ENCODE peak calls at places on chromosome 5, in seven cellular contexts. M is lung, E is heart left ventricle, P is cardiac muscle cell, R is Peyer's patch, N is body of pancreas, Z is ovary. Q is an unnamed sample. For H3K4me1, the result is how much of the 10 kb centered on the place peaks cover.

GRCh38 chr5:72641164-72641563 is 134.0 kb upstream of the ZNF366 start:
- DNase-seq in R (no peak), E (no peak), Z (no peak), N (no peak), M (no peak), P (no peak), Q (no peak)

GRCh38 chr5:111469905-111470304 is 42.4 kb downstream of the STARD4 start:
- DNase-seq in M (no peak), N (no peak), R (no peak), Z (no peak), P (no peak), E (no peak), Q (no peak)

GRCh38 chr5:125928663-125929062 is 494.5 kb upstream of the GRAMD2B start:
- DNase-seq in M (no peak), R (no peak), E (no peak), N (no peak), P (no peak), Z (no peak), Q (no peak)

GRCh38 chr5:44365351-44365750 is 23.9 kb downstream of the FGF10 start:
- DNase-seq in N (no peak), P (peak), E (no peak), R (no peak), M (no peak), Z (no peak), Q (peak)

GRCh38 chr5:155106221-155106620 is 92.7 kb downstream of the KIF4B start:
- DNase-seq in R (no peak), Z (no peak), P (no peak), M (no peak), N (no peak), E (no peak), Q (no peak)

GRCh38 chr5:20305463-20305862 is 317.5 kb upstream of the CDH18 start:
- DNase-seq in Z (no peak), E (no peak), P (no peak), M (no peak), R (no peak), N (no peak), Q (no peak)

GRCh38 chr5:129781594-129781993 is 33.7 kb downstream of the MINAR2 start:
- DNase-seq in R (no peak), M (no peak), N (no peak), P (no peak), E (no peak), Z (no peak), Q (no peak)

GRCh38 chr5:1214936-1215220 is 10.3 kb upstream of the SLC6A18 start:
- DNase-seq in R (no peak), E (peak), N (no peak), P (no peak), Z (no peak), M (no peak), Q (no peak)

GRCh38 chr5:149227168-149227826 is 44.4 kb upstream of the AFAP1L1 start:
- DNase-seq in R (no peak), E (no peak), M (no peak), N (no peak), Z (no peak), P (peak), Q (peak)

GRCh38 chr5:79229357-79230174 is 6.4 kb upstream of the JMY start:
- DNase-seq in P (no peak), R (no peak), E (no peak), N (no peak), M (no peak), Z (no peak), Q (peak)

GRCh38 chr5:179387151-179388110 is 42.2 kb upstream of the ADAMTS2 start:
- DNase-seq in Z (no peak), R (no peak), M (no peak), N (no peak), E (peak), P (no peak), Q (no peak)

GRCh38 chr5:5198111-5198510 is 58.0 kb downstream of the ADAMTS16 start:
- DNase-seq in E (no peak), R (no peak), M (no peak), Z (no peak), P (no peak), N (no peak), Q (no peak)

GRCh38 chr5:180803181-180804128 is 849 bp upstream of the MGAT1 start:
- DNase-seq in M (peak), P (peak), E (peak), N (no peak), R (peak), Z (peak), Q (no peak)

GRCh38 chr5:38456657-38457056 is 99.8 kb downstream of the LIFR start:
- DNase-seq in Z (no peak), M (no peak), P (no peak), R (no peak), E (no peak), N (no peak), Q (peak)

GRCh38 chr5:179319741-179320281 is 25.4 kb downstream of the ADAMTS2 start:
- DNase-seq in N (no peak), R (no peak), E (peak), P (peak), M (no peak), Z (no peak), Q (no peak)

GRCh38 chr5:82413302-82414042 is 135.3 kb upstream of the RPS23 start:
- DNase-seq in Z (no peak), P (peak), R (no peak), N (no peak), M (no peak), E (no peak), Q (peak)

GRCh38 chr5:120258123-120258522 is 206.0 kb upstream of the PRR16 start:
- DNase-seq in E (no peak), P (peak), M (no peak), N (no peak), Z (no peak), R (no peak), Q (no peak)

GRCh38 chr5:96259211-96259772 is 173.8 kb downstream of the PCSK1 start:
- DNase-seq in R (no peak), Z (no peak), N (no peak), M (no peak), P (peak), E (no peak), Q (no peak)

GRCh38 chr5:172603425-172603824 is 37.6 kb upstream of the NEURL1B start:
- DNase-seq in E (no peak), M (no peak), R (no peak), N (no peak), Z (no peak), P (peak), Q (no peak)

GRCh38 chr5:89128097-89128496 is 245.1 kb upstream of the MEF2C start:
- DNase-seq in M (no peak), E (no peak), P (peak), R (no peak), N (no peak), Z (no peak), Q (no peak)

GRCh38 chr5:150648294-150649107 is 8.0 kb downstream of the SYNPO start:
- DNase-seq in M (no peak), P (no peak), N (no peak), Z (no peak), E (peak), R (no peak), Q (no peak)

GRCh38 chr5:179421156-179421895 is 76.1 kb upstream of the ADAMTS2 start:
- DNase-seq in R (no peak), N (no peak), Z (no peak), P (no peak), E (peak), M (no peak), Q (no peak)

GRCh38 chr5:7897014-7897600 is 28.2 kb downstream of the MTRR start:
- DNase-seq in P (peak), E (no peak), Z (no peak), N (no peak), M (no peak), R (no peak), Q (no peak)
- TF ChIP-seq CTCF in P (peak), E (no peak), Z (no peak), N (peak), M (no peak), R (no peak), Q (peak)

DNA sequence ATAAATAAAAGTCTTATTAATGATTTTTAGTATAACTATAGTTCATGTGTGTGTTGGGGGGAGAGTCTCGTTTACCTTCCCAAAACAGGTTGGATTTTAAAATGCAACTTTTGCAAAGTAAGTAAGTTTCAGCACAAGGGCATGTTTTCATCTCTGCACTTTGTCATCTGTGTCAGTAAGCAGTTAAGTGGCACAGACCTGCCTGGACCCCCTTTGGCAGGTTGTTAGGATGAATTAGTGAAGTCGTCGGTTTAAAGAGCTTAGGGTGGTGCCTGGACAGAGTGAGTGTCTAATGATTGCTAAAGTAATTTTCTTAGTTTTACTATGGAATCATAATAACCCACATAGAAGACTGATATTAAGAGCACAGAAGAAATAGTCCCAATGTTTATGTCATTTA is 74.9 kb downstream of the TRIO start:
- DNase-seq in Z (no peak), M (no peak), R (no peak), E (no peak), P (no peak), N (no peak), Q (no peak)
- H3K4me1 ChIP-seq in Z (under half), M (under half), R (under half), E (half or more), P (under half), N (under half), Q (under half)

GRCh38 chr5:157072508-157072907 is 13.6 kb upstream of the HAVCR1 start:
- DNase-seq in E (no peak), R (no peak), N (no peak), P (no peak), M (no peak), Z (no peak), Q (no peak)
- TF ChIP-seq CTCF in E (no peak), R (no peak), N (no peak), P (no peak), M (no peak), Z (no peak), Q (no peak)

GRCh38 chr5:80964491-80964890 is 4.3 kb downstream of the RASGRF2 start:
- DNase-seq in R (no peak), N (no peak), M (no peak), P (no peak), E (no peak), Z (no peak), Q (no peak)

GRCh38 chr5:80963521-80963895 is 3.3 kb downstream of the RASGRF2 start:
- DNase-seq in Z (no peak), R (no peak), N (no peak), P (no peak), E (no peak), M (no peak), Q (no peak)

GRCh38 chr5:80963966-80964481 is 3.9 kb downstream of the RASGRF2 start:
- DNase-seq in N (no peak), R (no peak), M (no peak), P (no peak), E (no peak), Z (no peak), Q (no peak)

GRCh38 chr5:80962630-80963520 is 2.7 kb downstream of the RASGRF2 start:
- DNase-seq in N (no peak), P (no peak), Z (no peak), M (no peak), E (no peak), R (no peak), Q (no peak)

DNA sequence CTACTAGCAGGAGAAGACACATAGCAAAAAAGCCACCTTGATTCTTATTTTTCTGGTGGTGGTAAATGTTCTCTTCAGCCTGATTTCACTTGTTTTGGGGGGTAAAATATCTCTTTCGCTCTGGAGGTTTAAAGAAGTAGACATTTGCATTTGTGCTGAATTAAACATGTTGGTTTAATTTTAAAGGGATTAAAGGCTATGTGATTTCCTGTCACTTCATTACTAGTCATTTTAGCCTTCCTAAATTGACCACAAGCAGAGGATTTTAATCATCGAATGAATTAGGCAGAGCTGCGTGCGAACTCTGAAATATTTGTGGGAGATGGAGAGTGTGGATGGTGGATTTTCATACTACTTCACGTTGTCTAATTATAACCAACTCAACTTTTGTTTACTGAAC is 4.8 kb downstream of the RASGRF2 start:
- DNase-seq in N (no peak), M (no peak), R (no peak), P (no peak), Z (no peak), E (no peak), Q (no peak)
- H3K4me1 ChIP-seq in N (under half), M (under half), R (under half), P (under half), Z (under half), E (under half), Q (under half)

DNA sequence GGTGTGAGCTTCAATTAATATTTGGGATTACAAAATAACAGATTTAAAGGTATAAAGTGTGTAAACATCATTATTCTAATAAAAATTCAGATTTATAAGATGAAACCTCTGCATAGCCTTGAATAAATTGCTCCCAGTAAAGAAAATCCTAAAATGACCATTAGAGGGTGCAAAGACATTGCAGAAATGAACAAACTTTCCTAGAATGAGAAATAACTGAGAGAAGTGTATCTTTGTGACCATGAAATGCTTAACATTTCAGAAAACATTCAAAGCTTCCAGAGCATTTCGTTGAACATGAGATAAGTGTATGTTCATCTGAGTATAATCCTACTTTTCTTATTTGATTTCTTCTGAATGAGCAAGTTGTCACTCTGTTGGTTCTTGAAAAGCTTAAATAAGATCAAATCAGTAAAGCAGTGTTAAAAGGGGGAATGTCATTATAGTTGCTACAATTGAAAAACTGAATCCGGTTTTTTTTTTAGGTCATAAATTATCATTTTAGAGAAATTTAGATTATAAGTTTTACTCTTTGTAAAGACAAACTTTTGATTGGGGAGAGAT is 24.7 kb upstream of the NUDT12 start:
- DNase-seq in M (no peak), P (peak), N (no peak), E (no peak), R (no peak), Z (no peak), Q (no peak)
- TF ChIP-seq CTCF in M (no peak), P (peak), N (peak), E (peak), R (no peak), Z (no peak), Q (peak)

DNA sequence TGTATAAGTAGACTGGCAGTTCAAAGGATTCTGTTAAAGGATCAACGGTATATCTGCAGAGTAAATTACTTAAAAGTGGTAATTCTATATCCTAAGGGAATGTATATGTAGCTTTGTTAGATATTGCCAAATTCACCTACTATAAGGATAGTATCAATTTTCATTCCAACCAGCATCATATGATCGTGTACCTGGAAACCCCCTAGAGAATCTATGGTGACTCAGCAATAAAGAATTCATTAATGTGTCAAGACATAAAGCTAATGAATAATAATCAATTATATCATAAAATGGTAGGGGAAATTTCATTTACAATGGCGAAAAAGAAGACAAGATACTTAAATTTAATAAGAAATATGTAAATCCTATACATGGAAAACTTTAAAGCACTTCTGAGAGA is 234.1 kb upstream of the ACTBL2 start:
- DNase-seq in M (no peak), P (no peak), N (no peak), Z (no peak), E (no peak), R (no peak), Q (no peak)
- H3K4me1 ChIP-seq in M (under half), P (under half), N (under half), Z (under half), E (under half), R (under half), Q (under half)

GRCh38 chr5:7855611-7856010 is 4.7 kb upstream of the CFAP90 start:
- DNase-seq in M (no peak), N (no peak), Z (no peak), E (no peak), R (no peak), P (no peak), Q (no peak)

GRCh38 chr5:7857361-7857760 is 6.4 kb upstream of the CFAP90 start:
- DNase-seq in E (no peak), Z (no peak), N (no peak), M (no peak), P (no peak), R (no peak), Q (no peak)

GRCh38 chr5:7857918-7858632 is 7.1 kb upstream of the CFAP90 start:
- DNase-seq in P (no peak), N (no peak), M (no peak), E (no peak), R (no peak), Z (no peak), Q (no peak)

GRCh38 chr5:7852988-7853387 is 2.1 kb upstream of the CFAP90 start:
- DNase-seq in Z (no peak), N (no peak), M (no peak), P (no peak), E (no peak), R (no peak), Q (no peak)

DNA sequence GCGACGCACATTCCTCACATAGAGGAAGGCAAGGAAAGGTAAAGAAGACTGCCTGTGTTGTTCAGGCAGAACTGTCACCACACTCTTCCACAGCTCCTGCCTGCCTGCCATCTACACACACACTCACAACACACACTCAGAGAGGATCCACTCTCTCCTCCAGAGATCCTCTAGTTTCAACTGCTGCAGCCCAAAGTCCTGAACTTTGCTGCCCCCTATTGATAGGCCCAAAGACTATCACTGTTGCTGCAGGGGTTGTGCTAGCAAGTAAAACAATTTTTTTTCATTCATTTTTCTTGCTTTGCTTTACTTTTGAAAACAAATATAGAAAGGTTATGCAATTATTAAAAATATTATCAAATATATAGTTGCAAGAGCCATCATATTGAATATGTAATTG is 5.9 kb upstream of the CFAP90 start:
- DNase-seq in R (no peak), Z (peak), E (no peak), N (peak), P (peak), M (no peak), Q (no peak)
- TF ChIP-seq CTCF in R (peak), Z (no peak), E (peak), N (peak), P (peak), M (peak), Q (peak)

DNA sequence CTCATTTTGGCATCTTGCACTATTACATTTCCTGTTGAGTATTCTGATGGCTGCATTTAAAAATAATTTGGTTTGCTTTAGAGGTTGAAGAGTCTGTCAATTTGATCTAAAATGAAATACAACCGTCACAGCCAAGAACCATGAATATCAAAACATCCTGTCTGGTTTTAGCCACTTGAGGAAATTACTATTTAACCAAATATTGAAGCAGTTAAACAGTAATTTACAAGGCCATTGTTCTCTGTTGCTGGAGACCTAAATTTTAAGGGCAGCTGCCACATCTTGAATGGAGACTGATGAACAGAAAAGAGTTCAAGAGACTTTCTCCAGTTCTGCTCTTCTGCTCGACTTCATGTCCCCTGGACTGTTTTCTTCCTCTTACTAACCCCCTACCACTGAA is 549.4 kb downstream of the LRRC70 start:
- DNase-seq in E (no peak), M (no peak), N (no peak), P (no peak), Z (no peak), R (no peak), Q (no peak)
- H3K4me1 ChIP-seq in E (under half), M (under half), N (under half), P (under half), Z (under half), R (under half), Q (under half)

Q was measured in foreskin keratinocyte.